ENCODE peak calls at places on chromosomes 2 and 18, in six cellular contexts. U is GM03348; M is anterior cingulate cortex; O is D341Med; L is NCI-H1092; H is activated CD4-positive, CD25-positive, alpha-beta regulatory T cell treated with anti-CD3 and anti-CD28 coated beads, Interleukin-2, amount 50 U/mL, for 72 hours. E is an unnamed sample.

GRCh38 chr2:169768262-169768995 is 30.2 kb upstream of the SSB start:
- DNase-seq in U (peak), M (no peak), O (peak), L (no peak), H (peak), E (no peak)

GRCh38 chr18:46321954-46322353 is 217.8 kb downstream of the HAUS1 start:
- DNase-seq in U (no peak), M (no peak), O (peak), L (no peak), H (no peak), E (no peak)

GRCh38 chr18:79787527-79788095 is 10.1 kb upstream of the KCNG2 start:
- DNase-seq in U (no peak), M (no peak), O (no peak), L (no peak), H (no peak), E (no peak)

GRCh38 chr2:85266424-85267041 is 61.3 kb downstream of the TGOLN2 start:
- DNase-seq in U (peak), M (peak), O (peak), L (no peak), H (peak), E (no peak)

GRCh38 chr2:188272121-188272520 is 19.6 kb upstream of the GULP1 start:
- DNase-seq in U (no peak), M (no peak), O (no peak), L (no peak), H (no peak), E (no peak)

GRCh38 chr2:54373855-54374254 is 82.3 kb upstream of the SPTBN1 start:
- DNase-seq in U (no peak), M (no peak), O (no peak), L (no peak), H (no peak), E (no peak)

GRCh38 chr2:236171213-236172201 is 3.3 kb upstream of the GBX2 start:
- DNase-seq in U (no peak), M (no peak), O (no peak), L (no peak), H (no peak), E (no peak)

GRCh38 chr2:10452334-10452733 is 4.2 kb upstream of the ODC1 start:
- DNase-seq in U (peak), M (no peak), O (no peak), L (peak), H (no peak), E (peak)

GRCh38 chr2:171762879-171763573 is 75.8 kb downstream of the DYNC1I2 start:
- DNase-seq in U (peak), M (no peak), O (no peak), L (no peak), H (no peak), E (peak)

GRCh38 chr2:36413218-36413617 is 57.6 kb downstream of the CRIM1 start:
- DNase-seq in U (peak), M (no peak), O (no peak), L (no peak), H (no peak), E (no peak)

GRCh38 chr2:208407667-208408066 is 1.1 kb downstream of the PTH2R start:
- DNase-seq in U (peak), M (no peak), O (peak), L (peak), H (no peak), E (no peak)

GRCh38 chr18:23585007-23585871 is 1.1 kb downstream of the NPC1 start:
- DNase-seq in U (no peak), M (no peak), O (no peak), L (no peak), H (no peak), E (no peak)

GRCh38 chr2:102140367-102140766 is 2.2 kb upstream of the IL1R1 start:
- DNase-seq in U (no peak), M (no peak), O (no peak), L (no peak), H (no peak), E (no peak)

GRCh38 chr2:129654331-129654730 is 325.1 kb upstream of the RAB6C start:
- DNase-seq in U (no peak), M (no peak), O (no peak), L (no peak), H (no peak), E (no peak)

GRCh38 chr2:48715956-48716355 is 39.6 kb downstream of the LHCGR start:
- DNase-seq in U (no peak), M (no peak), O (no peak), L (no peak), H (no peak), E (no peak)

GRCh38 chr2:111184725-111185495 is 64.2 kb downstream of the BCL2L11 start:
- DNase-seq in U (no peak), M (no peak), O (no peak), L (no peak), H (no peak), E (no peak)

GRCh38 chr2:173264603-173265366 is 89.9 kb upstream of the CDCA7 start:
- DNase-seq in U (no peak), M (no peak), O (no peak), L (no peak), H (no peak), E (no peak)